ENCODE peak calls at places on chromosomes 2 and 18, in four cellular contexts. One of them, this sample, is unnamed.

GRCh38 chr2:160632576-160632975 is 139.0 kb upstream of the RBMS1 start:
- DNase-seq in heart left ventricle: no peak
- DNase-seq in activated T-cell treated with anti-CD3 and anti-CD28 coated beads, Interleukin-2, amount 50 U/mL, for 1 hour: no peak
- DNase-seq in HCEC 1CT: no peak
- DNase-seq in this sample: no peak

GRCh38 chr2:144523606-144524131 is 3.8 kb upstream of the ZEB2 start:
- DNase-seq in activated T-cell treated with anti-CD3 and anti-CD28 coated beads, Interleukin-2, amount 50 U/mL, for 1 hour: no peak
- DNase-seq in heart left ventricle: no peak
- DNase-seq in HCEC 1CT: no peak
- DNase-seq in this sample: peak; percentile 48

GRCh38 chr18:22164337-22165048 is 4.9 kb upstream of the GATA6 start:
- DNase-seq in HCEC 1CT: no peak
- DNase-seq in activated T-cell treated with anti-CD3 and anti-CD28 coated beads, Interleukin-2, amount 50 U/mL, for 1 hour: no peak
- DNase-seq in heart left ventricle: no peak
- DNase-seq in this sample: no peak

GRCh38 chr2:168060956-168061750 is 186.2 kb downstream of the STK39 start:
- DNase-seq in HCEC 1CT: peak; percentile 32
- DNase-seq in activated T-cell treated with anti-CD3 and anti-CD28 coated beads, Interleukin-2, amount 50 U/mL, for 1 hour: no peak
- DNase-seq in heart left ventricle: no peak
- DNase-seq in this sample: no peak

GRCh38 chr2:55010915-55011314 is 39.3 kb downstream of the RTN4 start:
- DNase-seq in heart left ventricle: no peak
- DNase-seq in HCEC 1CT: peak; percentile 15
- DNase-seq in activated T-cell treated with anti-CD3 and anti-CD28 coated beads, Interleukin-2, amount 50 U/mL, for 1 hour: no peak
- DNase-seq in this sample: no peak

GRCh38 chr2:209236369-209236768 is 187.5 kb upstream of the MAP2 start:
- DNase-seq in heart left ventricle: no peak
- DNase-seq in activated T-cell treated with anti-CD3 and anti-CD28 coated beads, Interleukin-2, amount 50 U/mL, for 1 hour: no peak
- DNase-seq in HCEC 1CT: no peak
- DNase-seq in this sample: no peak

GRCh38 chr2:173982918-173983317 is 17.7 kb upstream of the SP3 start:
- DNase-seq in activated T-cell treated with anti-CD3 and anti-CD28 coated beads, Interleukin-2, amount 50 U/mL, for 1 hour: no peak
- DNase-seq in HCEC 1CT: no peak
- DNase-seq in heart left ventricle: peak; percentile 61
- DNase-seq in this sample: peak; percentile 43

GRCh38 chr2:179837408-179837807 is 24.0 kb downstream of the ZNF385B start:
- DNase-seq in activated T-cell treated with anti-CD3 and anti-CD28 coated beads, Interleukin-2, amount 50 U/mL, for 1 hour: no peak
- DNase-seq in heart left ventricle: no peak
- DNase-seq in HCEC 1CT: peak; percentile 66
- DNase-seq in this sample: no peak

GRCh38 chr2:42957109-42958035 is 165.0 kb upstream of the HAAO start:
- DNase-seq in activated T-cell treated with anti-CD3 and anti-CD28 coated beads, Interleukin-2, amount 50 U/mL, for 1 hour: no peak
- DNase-seq in HCEC 1CT: peak; percentile 45
- DNase-seq in heart left ventricle: no peak
- DNase-seq in this sample: no peak